ENCODE peak calls at places on chromosomes 5 and 9, in five cellular contexts. One of them, this sample, is unnamed.
A peak's percentile ranks its signal among the peaks of the same experiment; 100 is the strongest.

GRCh38 chr9:115923903-115924668 is 229.5 kb upstream of the PAPPA start:
- DNase-seq in H1: no peak
- DNase-seq in trophoblast cell: no peak
- DNase-seq in H9: no peak
- DNase-seq in neuronal stem cell: no peak
- DNase-seq in this sample: peak; percentile 97

GRCh38 chr5:10760033-10760975 is 730 bp downstream of the DAP start:
- DNase-seq in H1: no peak
- DNase-seq in trophoblast cell: peak; percentile 85
- DNase-seq in H9: no peak
- DNase-seq in neuronal stem cell: peak; percentile 29
- DNase-seq in this sample: peak; percentile 74

GRCh38 chr5:1759378-1759970 is 40.2 kb downstream of the MRPL36 start:
- DNase-seq in H1: peak; percentile 35
- DNase-seq in trophoblast cell: no peak
- DNase-seq in H9: peak; percentile 17
- DNase-seq in neuronal stem cell: no peak
- DNase-seq in this sample: no peak

GRCh38 chr9:98007251-98007928 is 24.2 kb downstream of the ANP32B start:
- DNase-seq in H1: no peak
- DNase-seq in trophoblast cell: no peak
- DNase-seq in H9: no peak
- DNase-seq in neuronal stem cell: no peak
- DNase-seq in this sample: peak; percentile 10

GRCh38 chr5:40381676-40382363 is 297.9 kb upstream of the PTGER4 start:
- DNase-seq in H1: no peak
- DNase-seq in trophoblast cell: peak; percentile 85
- DNase-seq in H9: no peak
- DNase-seq in neuronal stem cell: no peak
- DNase-seq in this sample: no peak

GRCh38 chr9:27392451-27392850 is 95.5 kb upstream of the EQTN start:
- DNase-seq in H1: no peak
- DNase-seq in trophoblast cell: no peak
- DNase-seq in H9: no peak
- DNase-seq in neuronal stem cell: no peak
- DNase-seq in this sample: no peak

GRCh38 chr5:59020611-59021285 is 437.9 kb downstream of the RAB3C start:
- DNase-seq in H1: no peak
- DNase-seq in trophoblast cell: peak; percentile 35
- DNase-seq in H9: no peak
- DNase-seq in neuronal stem cell: no peak
- DNase-seq in this sample: no peak

GRCh38 chr5:170522211-170523128 is 18.6 kb downstream of the KCNIP1 start:
- DNase-seq in H1: no peak
- DNase-seq in trophoblast cell: no peak
- DNase-seq in H9: no peak
- DNase-seq in neuronal stem cell: no peak
- DNase-seq in this sample: peak; percentile 7

GRCh38 chr5:142322747-142323479 is 1.9 kb downstream of the SPRY4 start:
- DNase-seq in H1: no peak
- DNase-seq in trophoblast cell: peak; percentile 78
- DNase-seq in H9: no peak
- DNase-seq in neuronal stem cell: peak; percentile 14
- DNase-seq in this sample: peak; percentile 74

GRCh38 chr9:95696701-95697100 is 178.8 kb upstream of the ERCC6L2 start:
- DNase-seq in H1: no peak
- DNase-seq in trophoblast cell: no peak
- DNase-seq in H9: no peak
- DNase-seq in neuronal stem cell: no peak
- DNase-seq in this sample: no peak

GRCh38 chr9:137454506-137455360 is 4.4 kb downstream of the NSMF start:
- DNase-seq in H1: no peak
- DNase-seq in trophoblast cell: no peak
- DNase-seq in H9: peak; percentile 84
- DNase-seq in neuronal stem cell: peak; percentile 69
- DNase-seq in this sample: peak; percentile 39

GRCh38 chr9:110443146-110443877 is 105.6 kb upstream of the TXNDC8 start:
- DNase-seq in H1: no peak
- DNase-seq in trophoblast cell: peak; percentile 72
- DNase-seq in H9: no peak
- DNase-seq in neuronal stem cell: no peak
- DNase-seq in this sample: peak; percentile 93

GRCh38 chr5:11182441-11183080 is 421.5 kb upstream of the DAP start:
- DNase-seq in H1: no peak
- DNase-seq in trophoblast cell: peak; percentile 61
- DNase-seq in H9: peak; percentile 35
- DNase-seq in neuronal stem cell: peak; percentile 15
- DNase-seq in this sample: peak; percentile 49

GRCh38 chr5:60206234-60206633 is 312.7 kb upstream of the PDE4D start:
- DNase-seq in H1: no peak
- DNase-seq in trophoblast cell: no peak
- DNase-seq in H9: no peak
- DNase-seq in neuronal stem cell: no peak
- DNase-seq in this sample: no peak

GRCh38 chr9:125409637-125410521 is 148.3 kb downstream of the GAPVD1 start:
- DNase-seq in H1: peak; percentile 50
- DNase-seq in trophoblast cell: peak; percentile 82
- DNase-seq in H9: peak; percentile 62
- DNase-seq in neuronal stem cell: no peak
- DNase-seq in this sample: peak; percentile 34

GRCh38 chr5:101915559-101915958 is 380.5 kb downstream of the SLCO4C1 start:
- DNase-seq in H1: no peak
- DNase-seq in trophoblast cell: peak; percentile 10
- DNase-seq in H9: no peak
- DNase-seq in neuronal stem cell: no peak
- DNase-seq in this sample: peak; percentile 70

GRCh38 chr5:14440598-14441401 is 140.8 kb upstream of the OTULINL start:
- DNase-seq in H1: no peak
- DNase-seq in trophoblast cell: no peak
- DNase-seq in H9: no peak
- DNase-seq in neuronal stem cell: peak; percentile 58
- DNase-seq in this sample: peak; percentile 84

GRCh38 chr5:141100243-141100805 is at the start of gene PCDHB3:
- DNase-seq in H1: peak; percentile 87
- DNase-seq in trophoblast cell: no peak
- DNase-seq in H9: peak; percentile 79
- DNase-seq in neuronal stem cell: no peak
- DNase-seq in this sample: peak; percentile 38

GRCh38 chr9:128285033-128285784 is 9.1 kb downstream of the SWI5 start:
- DNase-seq in H1: no peak
- DNase-seq in trophoblast cell: no peak
- DNase-seq in H9: no peak
- DNase-seq in neuronal stem cell: no peak
- DNase-seq in this sample: no peak

GRCh38 chr9:33737811-33738606 is 57.4 kb upstream of the PRSS3 start:
- DNase-seq in H1: peak; percentile 65
- DNase-seq in trophoblast cell: peak; percentile 65
- DNase-seq in H9: peak; percentile 83
- DNase-seq in neuronal stem cell: peak; percentile 12
- DNase-seq in this sample: peak; percentile 63

GRCh38 chr9:90420714-90421513 is 221.7 kb downstream of the DIRAS2 start:
- DNase-seq in H1: no peak
- DNase-seq in trophoblast cell: no peak
- DNase-seq in H9: no peak
- DNase-seq in neuronal stem cell: no peak
- DNase-seq in this sample: no peak

GRCh38 chr5:109748545-109748944 is 58.8 kb downstream of the MAN2A1 start:
- DNase-seq in H1: no peak
- DNase-seq in trophoblast cell: no peak
- DNase-seq in H9: no peak
- DNase-seq in neuronal stem cell: no peak
- DNase-seq in this sample: no peak

GRCh38 chr9:137325124-137325523 is 23.1 kb upstream of the NRARP start:
- DNase-seq in H1: no peak
- DNase-seq in trophoblast cell: no peak
- DNase-seq in H9: no peak
- DNase-seq in neuronal stem cell: no peak
- DNase-seq in this sample: no peak

GRCh38 chr5:68068204-68068603 is 147.4 kb upstream of the PIK3R1 start:
- DNase-seq in H1: no peak
- DNase-seq in trophoblast cell: peak; percentile 23
- DNase-seq in H9: no peak
- DNase-seq in neuronal stem cell: no peak
- DNase-seq in this sample: peak; percentile 25

GRCh38 chr5:16143361-16144049 is 36.1 kb downstream of the MARCHF11 start:
- DNase-seq in H1: no peak
- DNase-seq in trophoblast cell: peak; percentile 48
- DNase-seq in H9: no peak
- DNase-seq in neuronal stem cell: no peak
- DNase-seq in this sample: no peak

GRCh38 chr5:156325671-156326070 is 1.3 kb upstream of the SGCD start:
- DNase-seq in H1: no peak
- DNase-seq in trophoblast cell: no peak
- DNase-seq in H9: no peak
- DNase-seq in neuronal stem cell: no peak
- DNase-seq in this sample: no peak

GRCh38 chr9:82495884-82496777 is 507.6 kb downstream of the SPATA31D1 start:
- DNase-seq in H1: no peak
- DNase-seq in trophoblast cell: no peak
- DNase-seq in H9: no peak
- DNase-seq in neuronal stem cell: no peak
- DNase-seq in this sample: no peak

GRCh38 chr5:40001796-40002195 is 577.0 kb upstream of the DAB2 start:
- DNase-seq in H1: no peak
- DNase-seq in trophoblast cell: no peak
- DNase-seq in H9: no peak
- DNase-seq in neuronal stem cell: no peak
- DNase-seq in this sample: no peak

GRCh38 chr5:72383280-72384205 is 63.4 kb downstream of the PTCD2 start:
- DNase-seq in H1: no peak
- DNase-seq in trophoblast cell: peak; percentile 98
- DNase-seq in H9: no peak
- DNase-seq in neuronal stem cell: no peak
- DNase-seq in this sample: no peak

GRCh38 chr5:92599217-92599810 is 981.7 kb downstream of the NR2F1-AS1 start:
- DNase-seq in H1: no peak
- DNase-seq in trophoblast cell: no peak
- DNase-seq in H9: no peak
- DNase-seq in neuronal stem cell: no peak
- DNase-seq in this sample: no peak

DNA sequence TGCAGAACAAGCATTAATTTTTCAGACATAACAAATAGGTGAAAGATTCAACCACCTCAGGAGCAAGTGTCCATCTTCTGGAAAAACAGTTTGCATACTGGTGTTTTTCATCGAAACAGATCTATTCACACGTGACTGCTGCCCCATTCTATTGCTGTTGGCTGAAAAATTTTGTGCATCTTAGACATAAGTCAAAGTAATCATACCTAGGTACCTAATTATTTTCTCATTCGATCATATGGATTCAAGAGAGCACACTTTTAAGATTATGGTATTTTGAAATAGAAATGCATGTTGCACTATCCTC is 72.9 kb upstream of the CDH6 start:
- DNase-seq in H1: no peak
- DNase-seq in trophoblast cell: no peak
- DNase-seq in H9: no peak
- DNase-seq in neuronal stem cell: no peak
- DNase-seq in this sample: no peak
- H4K91ac ChIP-seq in H1: no peak overlapping the region
- H4K91ac ChIP-seq in trophoblast cell: no peak overlapping the region
- H4K91ac ChIP-seq in H9: no peak overlapping the region
- H4K91ac ChIP-seq in neuronal stem cell: no peak overlapping the region
- H4K91ac ChIP-seq in this sample: no peak overlapping the region

DNA sequence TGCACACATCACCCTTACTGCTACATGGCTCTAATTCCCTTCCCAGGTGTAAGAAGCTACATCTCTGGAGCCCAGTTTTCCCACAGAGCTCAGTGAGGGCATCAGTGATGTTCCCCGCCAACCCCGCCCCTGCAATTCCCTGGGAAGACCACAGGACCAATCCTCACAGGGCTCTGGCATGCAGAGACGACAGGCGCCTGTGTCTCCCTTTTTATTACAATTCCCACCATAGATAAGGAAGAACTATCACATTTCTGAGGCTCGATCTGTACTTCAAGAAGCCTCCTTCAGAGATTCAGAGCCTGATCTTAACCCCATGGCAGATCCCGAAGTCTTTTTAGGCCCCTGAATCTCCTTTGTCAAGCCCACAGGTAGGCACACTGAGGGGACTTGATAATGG is at the start of gene OR1L6:
- DNase-seq in H1: no peak
- DNase-seq in trophoblast cell: no peak
- DNase-seq in H9: no peak
- DNase-seq in neuronal stem cell: no peak
- DNase-seq in this sample: no peak
- H2BK12ac ChIP-seq in H1: no peak within 1 kb of the TSS
- H2BK12ac ChIP-seq in trophoblast cell: no peak within 1 kb of the TSS
- H2BK12ac ChIP-seq in H9: no peak within 1 kb of the TSS
- H2BK12ac ChIP-seq in neuronal stem cell: no peak within 1 kb of the TSS
- H2BK12ac ChIP-seq in this sample: no peak within 1 kb of the TSS

GRCh38 chr5:122547669-122548068 is 227.2 kb upstream of the SNX2 start:
- DNase-seq in H1: no peak
- DNase-seq in trophoblast cell: no peak
- DNase-seq in H9: no peak
- DNase-seq in neuronal stem cell: no peak
- DNase-seq in this sample: no peak
- H3K18ac ChIP-seq in H1: no peak overlapping the region
- H3K18ac ChIP-seq in trophoblast cell: no peak overlapping the region
- H3K18ac ChIP-seq in H9: no peak overlapping the region
- H3K18ac ChIP-seq in neuronal stem cell: no peak overlapping the region
- H3K18ac ChIP-seq in this sample: no peak overlapping the region

GRCh38 chr9:130660683-130661460 is 3.5 kb upstream of the PRDM12 start:
- DNase-seq in H1: peak; percentile 75
- DNase-seq in trophoblast cell: peak; percentile 4
- DNase-seq in H9: peak; percentile 65
- DNase-seq in neuronal stem cell: no peak
- DNase-seq in this sample: peak; percentile 22

GRCh38 chr9:130662099-130662926 is 2.1 kb upstream of the PRDM12 start:
- DNase-seq in H1: no peak
- DNase-seq in trophoblast cell: no peak
- DNase-seq in H9: peak; percentile 67
- DNase-seq in neuronal stem cell: no peak
- DNase-seq in this sample: no peak

GRCh38 chr9:130660326-130660682 is 4.1 kb upstream of the PRDM12 start:
- DNase-seq in H1: peak; percentile 54
- DNase-seq in trophoblast cell: no peak
- DNase-seq in H9: peak; percentile 32
- DNase-seq in neuronal stem cell: no peak
- DNase-seq in this sample: no peak

GRCh38 chr9:130662927-130663257 is 1.5 kb upstream of the PRDM12 start:
- DNase-seq in H1: no peak
- DNase-seq in trophoblast cell: no peak
- DNase-seq in H9: peak; percentile 49
- DNase-seq in neuronal stem cell: no peak
- DNase-seq in this sample: no peak

GRCh38 chr9:130661461-130662098 is 2.8 kb upstream of the PRDM12 start:
- DNase-seq in H1: peak; percentile 79
- DNase-seq in trophoblast cell: no peak
- DNase-seq in H9: peak; percentile 48
- DNase-seq in neuronal stem cell: no peak
- DNase-seq in this sample: peak; percentile 10
- H4K91ac ChIP-seq in H1: no peak overlapping the region
- H4K91ac ChIP-seq in trophoblast cell: no peak overlapping the region
- H4K91ac ChIP-seq in H9: no peak overlapping the region
- H4K91ac ChIP-seq in neuronal stem cell: no peak overlapping the region
- H4K91ac ChIP-seq in this sample: no peak overlapping the region

GRCh38 chr5:98794001-98794400 is 20.5 kb downstream of the RGMB start:
- DNase-seq in H1: no peak
- DNase-seq in trophoblast cell: no peak
- DNase-seq in H9: no peak
- DNase-seq in neuronal stem cell: no peak
- DNase-seq in this sample: no peak
- H2BK12ac ChIP-seq in H1: no peak overlapping the region
- H2BK12ac ChIP-seq in trophoblast cell: no peak overlapping the region
- H2BK12ac ChIP-seq in H9: no peak overlapping the region
- H2BK12ac ChIP-seq in neuronal stem cell: no peak overlapping the region
- H2BK12ac ChIP-seq in this sample: no peak overlapping the region